ENCODE peak calls at places on chromosomes 2 and 18, in four cellular contexts. E is fibroblast of lung, T is endodermal cell, G is K562. W is an unnamed sample.

GRCh38 chr18:44474596-44474995 is 206.1 kb upstream of the SETBP1 start:
- DNase-seq in E (peak; percentile 43), T (no peak), G (no peak), W (no peak)

GRCh38 chr2:133314761-133315160 is 253.5 kb downstream of the NCKAP5 start:
- DNase-seq in E (no peak), T (peak; percentile 72), G (no peak), W (no peak)

GRCh38 chr2:181660181-181660580 is 3.3 kb upstream of the CERKL start:
- DNase-seq in E (no peak), T (no peak), G (no peak), W (no peak)

GRCh38 chr2:118098307-118098706 is 10.0 kb downstream of the INSIG2 start:
- DNase-seq in E (no peak), T (no peak), G (no peak), W (no peak)

GRCh38 chr2:189164732-189165131 is 14.8 kb downstream of the COL5A2 start:
- DNase-seq in E (peak; percentile 54), T (no peak), G (no peak), W (peak; percentile 48)

GRCh38 chr18:67428805-67429204 is 87.7 kb downstream of the DSEL start:
- DNase-seq in E (peak; percentile 71), T (no peak), G (no peak), W (no peak)

GRCh38 chr2:139031722-139032121 is 251.5 kb upstream of the NXPH2 start:
- DNase-seq in E (peak; percentile 13), T (peak; percentile 67), G (no peak), W (peak; percentile 36)

GRCh38 chr2:231905026-231905425 is 21.2 kb downstream of the NPPC start:
- DNase-seq in E (no peak), T (peak; percentile 45), G (no peak), W (no peak)

DNA sequence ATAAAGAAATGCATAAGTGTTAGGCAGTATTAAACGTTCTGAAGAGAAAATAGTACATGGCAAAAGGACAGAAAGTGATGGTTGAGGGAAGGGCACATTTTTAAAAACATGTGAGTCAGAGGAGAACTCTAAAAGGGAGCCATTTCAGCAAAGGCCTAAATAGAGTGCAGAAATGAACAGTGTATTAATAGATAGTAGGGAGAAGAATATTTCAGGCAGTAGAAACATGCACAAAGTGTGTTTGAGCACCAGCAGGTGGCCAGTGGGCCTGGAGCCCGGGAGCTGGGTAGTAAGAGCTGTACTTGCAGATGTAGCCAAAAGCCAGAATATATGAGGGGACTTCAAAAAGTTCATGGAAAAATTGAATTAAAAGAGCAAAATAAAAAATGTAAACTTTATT is 288.1 kb upstream of the FIGN start:
- DNase-seq in E (peak; percentile 20), T (no peak), G (no peak), W (no peak)
- H3K9ac ChIP-seq in E (no peak overlapping the region), T (no peak overlapping the region), G (no peak overlapping the region), W (peak overlapping the region; percentile 5)

GRCh38 chr2:20586379-20586715 is 64.6 kb downstream of the HS1BP3 start:
- DNase-seq in E (no peak), T (no peak), G (no peak), W (no peak)

GRCh38 chr2:20592106-20593071 is 58.5 kb downstream of the HS1BP3 start:
- DNase-seq in E (no peak), T (peak; percentile 77), G (peak; percentile 59), W (no peak)

GRCh38 chr2:20590704-20591515 is 60.0 kb downstream of the HS1BP3 start:
- DNase-seq in E (no peak), T (no peak), G (no peak), W (no peak)

GRCh38 chr2:20589975-20590703 is 60.8 kb downstream of the HS1BP3 start:
- DNase-seq in E (peak; percentile 64), T (peak; percentile 28), G (no peak), W (no peak)

DNA sequence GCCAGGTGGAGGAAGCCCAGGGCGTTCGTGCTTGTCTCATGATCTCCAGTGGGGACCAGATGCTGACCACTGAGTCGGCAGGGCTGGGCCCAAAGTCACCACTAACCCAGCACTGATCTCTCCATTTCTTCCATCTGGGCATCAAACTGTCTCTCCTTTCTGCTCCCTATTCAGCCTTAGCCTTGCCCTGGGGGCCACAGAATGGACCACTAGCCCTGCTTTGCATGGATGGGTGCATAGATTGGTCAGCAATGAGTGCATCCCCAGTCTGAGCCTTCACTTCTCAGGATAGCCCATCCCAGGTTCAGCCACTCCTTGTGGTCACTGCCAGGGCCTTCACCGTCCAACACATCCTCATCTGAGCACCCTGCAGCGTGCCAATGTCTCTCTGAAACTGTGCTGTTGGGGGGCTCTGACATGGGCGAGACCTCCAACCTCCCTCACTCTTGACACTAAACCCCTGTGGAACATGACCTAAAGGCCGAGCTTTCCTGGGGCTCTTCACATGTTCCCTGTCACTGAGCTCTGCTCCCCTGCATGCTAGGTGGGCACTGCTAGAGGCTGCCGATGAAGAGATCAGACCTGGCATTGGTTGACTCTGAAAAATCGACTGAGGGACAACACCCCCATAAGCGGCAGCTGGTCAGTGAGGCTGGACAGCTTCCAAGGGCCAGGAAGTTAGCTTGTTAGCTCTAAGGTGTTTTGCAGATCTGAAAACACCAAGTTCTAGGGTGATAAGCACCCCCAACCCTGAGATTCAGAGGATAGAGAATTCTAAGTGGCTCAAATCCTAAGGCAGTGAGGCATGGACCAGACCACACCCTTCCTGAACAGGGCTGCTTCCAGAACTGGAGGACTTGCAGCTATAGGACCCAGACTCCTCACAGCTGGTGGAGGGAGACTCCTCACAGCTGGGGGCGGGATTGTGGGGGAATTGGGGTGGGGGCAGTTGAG is 61.7 kb downstream of the HS1BP3 start:
- DNase-seq in E (no peak), T (peak; percentile 33), G (no peak), W (no peak)
- H3K9ac ChIP-seq in E (no peak overlapping the region), T (no peak overlapping the region), G (peak overlapping the region; percentile 46), W (no peak overlapping the region)

GRCh38 chr2:75603477-75603876 is 42.7 kb upstream of the EVA1A start:
- DNase-seq in E (no peak), T (no peak), G (no peak), W (no peak)
- H3K9ac ChIP-seq in E (no peak overlapping the region), T (no peak overlapping the region), G (no peak overlapping the region), W (no peak overlapping the region)

GRCh38 chr2:37378411-37378810 is 34.0 kb downstream of the QPCT start:
- DNase-seq in E (peak; percentile 95), T (no peak), G (no peak), W (peak; percentile 88)
- H3K9ac ChIP-seq in E (no peak overlapping the region), T (no peak overlapping the region), G (no peak overlapping the region), W (no peak overlapping the region)

W was measured in mammary epithelial cell.